ENCODE peak calls at places on chromosomes 4 and X, in seven cellular contexts. R, J, G, A, I, H and L are unnamed samples.

GRCh38 chr4:138275946-138276621 is 33.9 kb upstream of the SLC7A11 start:
- DNase-seq in R (peak; percentile 91), J (peak; percentile 89), G (peak; percentile 67), A (no peak), I (no peak), H (peak; percentile 87), L (no peak)

GRCh38 chr4:168524006-168524405 is 27.2 kb downstream of the PALLD start:
- DNase-seq in R (peak; percentile 88), J (peak; percentile 87), G (no peak), A (no peak), I (no peak), H (peak; percentile 63), L (no peak)

GRCh38 chr4:31360786-31361185 is 640.6 kb downstream of the PCDH7 start:
- DNase-seq in R (peak; percentile 64), J (peak; percentile 67), G (no peak), A (no peak), I (no peak), H (peak; percentile 7), L (no peak)

GRCh38 chr4:95232358-95233156 is 316.2 kb downstream of the UNC5C start:
- DNase-seq in R (no peak), J (no peak), G (no peak), A (no peak), I (no peak), H (no peak), L (no peak)

GRCh38 chr4:120769227-120769626 is 153.3 kb downstream of the PRDM5 start:
- DNase-seq in R (peak; percentile 96), J (peak; percentile 91), G (peak; percentile 19), A (no peak), I (no peak), H (no peak), L (no peak)

GRCh38 chr4:57287687-57288604 is 177.8 kb upstream of the IGFBP7 start:
- DNase-seq in R (no peak), J (no peak), G (no peak), A (no peak), I (no peak), H (no peak), L (no peak)

GRCh38 chrX:140817943-140818342 is 108.4 kb downstream of the LINC00632 start:
- DNase-seq in R (peak; percentile 41), J (peak; percentile 18), G (peak; percentile 35), A (no peak), I (no peak), H (peak; percentile 44), L (no peak)

GRCh38 chr4:60500860-60501259 is 699.3 kb upstream of the ADGRL3 start:
- DNase-seq in R (no peak), J (peak; percentile 2), G (peak; percentile 25), A (no peak), I (no peak), H (no peak), L (no peak)

GRCh38 chr4:145938618-145939177 is at the start of gene ZNF827:
- DNase-seq in R (peak; percentile 74), J (peak; percentile 89), G (peak; percentile 94), A (peak; percentile 64), I (no peak), H (peak; percentile 32), L (peak; percentile 66)

GRCh38 chrX:69616520-69617203 is 749 bp downstream of the EDA start:
- DNase-seq in R (no peak), J (no peak), G (peak; percentile 36), A (no peak), I (no peak), H (no peak), L (peak; percentile 36)

GRCh38 chr4:113141901-113142346 is 92.5 kb downstream of the ANK2 start:
- DNase-seq in R (peak; percentile 43), J (peak; percentile 71), G (no peak), A (no peak), I (no peak), H (peak; percentile 4), L (no peak)

GRCh38 chr4:90142091-90142490 is 14.9 kb downstream of the CCSER1 start:
- DNase-seq in R (no peak), J (no peak), G (no peak), A (no peak), I (no peak), H (no peak), L (no peak)

GRCh38 chr4:152700151-152700550 is 20.4 kb upstream of the TMEM154 start:
- DNase-seq in R (no peak), J (no peak), G (peak; percentile 80), A (no peak), I (no peak), H (no peak), L (peak; percentile 53)

GRCh38 chr4:147542229-147542990 is 61.5 kb downstream of the EDNRA start:
- DNase-seq in R (no peak), J (no peak), G (no peak), A (no peak), I (no peak), H (peak; percentile 4), L (no peak)

GRCh38 chr4:2935762-2936743 is 27.2 kb downstream of the NOP14 start:
- DNase-seq in R (no peak), J (no peak), G (no peak), A (no peak), I (no peak), H (no peak), L (no peak)

GRCh38 chr4:164977243-164978164 is at the start of gene TRIM61:
- DNase-seq in R (peak; percentile 54), J (peak; percentile 29), G (peak; percentile 92), A (peak; percentile 65), I (no peak), H (no peak), L (peak; percentile 44)

GRCh38 chrX:115392871-115393270 is 103.4 kb downstream of the LUZP4 start:
- DNase-seq in R (no peak), J (no peak), G (no peak), A (no peak), I (no peak), H (no peak), L (no peak)

DNA sequence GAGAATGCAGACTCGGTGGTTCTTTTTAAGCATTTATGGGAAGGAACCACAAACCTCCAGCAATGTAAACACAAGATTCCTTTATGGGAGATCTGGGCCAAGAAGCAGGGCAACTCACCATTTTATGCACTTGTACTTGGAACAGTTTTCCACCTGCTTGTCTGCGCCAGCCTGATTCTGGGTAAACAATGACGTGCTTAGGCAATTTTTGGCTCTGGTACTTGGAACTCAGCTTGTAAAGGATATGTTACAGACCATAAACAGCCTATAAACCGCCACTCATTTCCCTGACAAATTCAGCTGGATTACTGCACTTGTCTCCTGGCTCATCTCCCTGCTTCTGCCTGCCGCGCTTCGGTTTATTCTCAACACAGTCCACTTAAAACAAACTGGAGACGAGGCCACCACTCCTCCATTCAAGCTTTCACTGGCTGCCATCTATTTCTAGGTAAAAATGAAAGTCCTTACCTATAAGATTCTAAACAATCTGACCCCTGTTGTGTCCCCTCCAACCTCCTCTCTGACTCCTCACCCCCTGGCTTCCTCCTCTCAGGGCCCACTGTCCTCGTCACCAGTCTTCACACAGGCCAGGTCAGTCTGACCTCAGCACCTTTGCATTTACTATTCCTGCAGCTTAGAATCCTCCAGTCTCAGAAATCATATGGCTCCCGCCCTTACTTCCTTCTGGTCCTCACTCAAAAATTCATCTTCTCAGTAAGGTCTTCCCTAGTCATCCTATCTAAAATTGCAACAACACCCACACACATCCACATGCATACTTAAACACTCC is 205.9 kb upstream of the GALNT7 start:
- DNase-seq in R (peak; percentile 96), J (peak; percentile 70), G (no peak), A (no peak), I (no peak), H (no peak), L (no peak)
- H2AK5ac ChIP-seq in R (no peak overlapping the region), J (no peak overlapping the region), G (no peak overlapping the region), A (no peak overlapping the region), I (no peak overlapping the region), H (no peak overlapping the region), L (no peak overlapping the region)

GRCh38 chrX:1062351-1062750 is 150.1 kb downstream of the CRLF2 start:
- DNase-seq in R (no peak), J (no peak), G (no peak), A (no peak), I (no peak), H (no peak), L (no peak)

GRCh38 chrX:1059576-1060561 is 152.6 kb downstream of the CRLF2 start:
- DNase-seq in R (no peak), J (no peak), G (no peak), A (no peak), I (no peak), H (no peak), L (no peak)

DNA sequence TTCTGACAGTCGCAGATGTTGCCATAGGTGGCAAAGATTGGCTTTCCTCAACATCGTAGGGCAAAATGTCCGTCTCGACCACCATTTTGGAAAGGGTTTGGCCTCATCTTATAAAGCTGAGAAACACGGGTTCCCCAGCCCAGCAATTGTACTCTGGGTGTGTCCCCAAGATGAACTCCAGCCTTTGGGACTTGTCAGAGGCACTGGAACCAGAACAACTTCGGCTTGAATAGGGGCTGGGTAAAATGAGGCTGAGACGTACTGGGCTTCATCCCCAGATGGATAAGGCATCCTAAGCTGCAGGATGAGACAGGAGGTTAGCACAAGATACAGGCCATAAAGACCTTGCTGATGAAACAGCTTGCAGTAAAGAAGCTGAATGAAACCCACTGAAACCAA is 151.9 kb downstream of the CRLF2 start:
- DNase-seq in R (no peak), J (no peak), G (no peak), A (no peak), I (no peak), H (no peak), L (no peak)
- H2AK5ac ChIP-seq in R (no peak overlapping the region), J (no peak overlapping the region), G (no peak overlapping the region), A (no peak overlapping the region), I (no peak overlapping the region), H (no peak overlapping the region), L (no peak overlapping the region)

DNA sequence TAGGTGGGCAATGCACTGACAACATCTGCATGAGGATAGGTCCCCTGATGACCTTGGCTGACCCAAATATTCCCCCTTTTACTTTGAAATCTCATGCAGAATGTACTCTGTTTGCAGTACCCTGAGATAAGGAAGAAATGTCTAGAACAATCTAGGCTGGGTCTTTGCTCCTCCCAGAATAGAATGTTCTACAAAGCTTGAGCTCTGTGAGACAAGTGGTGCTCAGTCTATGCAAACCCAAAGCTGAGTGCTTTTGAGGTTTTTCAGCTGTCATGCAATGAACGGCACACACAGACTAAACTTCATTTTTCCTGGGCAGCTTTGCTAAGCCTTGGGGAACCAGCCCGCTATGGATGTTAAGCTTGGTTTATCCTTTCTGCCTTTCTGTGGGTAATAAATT is 513.6 kb downstream of the FAT4 start:
- DNase-seq in R (no peak), J (no peak), G (no peak), A (no peak), I (no peak), H (no peak), L (no peak)
- H2AK5ac ChIP-seq in R (no peak overlapping the region), J (no peak overlapping the region), G (no peak overlapping the region), A (no peak overlapping the region), I (no peak overlapping the region), H (no peak overlapping the region), L (no peak overlapping the region)

GRCh38 chrX:38458071-38458470 is 103.3 kb upstream of the TSPAN7 start:
- DNase-seq in R (no peak), J (no peak), G (peak; percentile 33), A (no peak), I (no peak), H (no peak), L (no peak)

GRCh38 chrX:38465686-38466085 is 95.7 kb upstream of the TSPAN7 start:
- DNase-seq in R (no peak), J (no peak), G (no peak), A (no peak), I (no peak), H (no peak), L (no peak)

DNA sequence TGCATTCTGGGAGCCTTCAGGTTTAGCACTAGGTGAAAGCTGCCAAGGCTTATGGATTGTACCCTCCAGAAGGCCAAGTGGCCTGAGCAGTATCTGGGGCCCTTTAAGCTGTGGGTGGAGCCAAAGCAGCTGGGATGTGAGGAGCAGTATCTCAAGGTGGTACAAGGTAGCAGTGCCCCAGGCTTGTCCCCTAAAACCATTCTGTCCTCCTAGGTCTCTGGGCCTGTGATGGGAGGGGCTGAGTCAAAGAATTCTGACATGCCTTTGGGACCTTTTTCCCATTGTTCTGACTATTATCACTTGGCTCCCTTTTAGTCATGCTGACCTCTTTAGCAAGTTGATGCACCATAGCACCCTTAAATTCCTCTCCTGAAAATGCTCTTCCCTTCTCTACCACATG is 99.1 kb upstream of the TSPAN7 start:
- DNase-seq in R (no peak), J (no peak), G (no peak), A (no peak), I (no peak), H (no peak), L (no peak)
- H2AK5ac ChIP-seq in R (no peak overlapping the region), J (no peak overlapping the region), G (no peak overlapping the region), A (no peak overlapping the region), I (no peak overlapping the region), H (no peak overlapping the region), L (no peak overlapping the region)